ENCODE peak calls at places on chromosomes 13 and 19, in nine cellular contexts. One of them, this sample, is unnamed. For H3K27me3, the result is how much of the 10 kb centered on the place peaks cover.

GRCh38 chr13:99916366-99917103 is 55.0 kb downstream of the ZIC5 start:
- DNase-seq in heart left ventricle: no peak
- DNase-seq in adrenal gland: no peak
- DNase-seq in BJ: no peak
- DNase-seq in tibial artery: no peak
- DNase-seq in cardiac muscle cell: peak
- DNase-seq in colonic mucosa: peak
- DNase-seq in AG04450: peak
- DNase-seq in stomach: no peak
- DNase-seq in this sample: no peak

GRCh38 chr13:41613984-41614581 is 156.7 kb downstream of the RGCC start:
- DNase-seq in cardiac muscle cell: peak
- DNase-seq in stomach: no peak
- DNase-seq in heart left ventricle: peak
- DNase-seq in AG04450: peak
- DNase-seq in adrenal gland: peak
- DNase-seq in colonic mucosa: no peak
- DNase-seq in tibial artery: peak
- DNase-seq in BJ: peak
- DNase-seq in this sample: no peak

GRCh38 chr13:26541678-26542553 is 15.6 kb upstream of the WASF3 start:
- DNase-seq in colonic mucosa: peak
- DNase-seq in heart left ventricle: no peak
- DNase-seq in adrenal gland: no peak
- DNase-seq in AG04450: no peak
- DNase-seq in tibial artery: no peak
- DNase-seq in BJ: no peak
- DNase-seq in stomach: no peak
- DNase-seq in cardiac muscle cell: no peak
- DNase-seq in this sample: no peak

GRCh38 chr19:30049844-30050667 is 108.0 kb downstream of the URI1 start:
- DNase-seq in heart left ventricle: no peak
- DNase-seq in BJ: no peak
- DNase-seq in AG04450: no peak
- DNase-seq in cardiac muscle cell: no peak
- DNase-seq in tibial artery: no peak
- DNase-seq in adrenal gland: no peak
- DNase-seq in stomach: no peak
- DNase-seq in colonic mucosa: no peak
- DNase-seq in this sample: no peak

GRCh38 chr13:110388141-110388943 is 81.3 kb downstream of the COL4A2 start:
- DNase-seq in heart left ventricle: peak
- DNase-seq in tibial artery: no peak
- DNase-seq in cardiac muscle cell: peak
- DNase-seq in stomach: no peak
- DNase-seq in AG04450: no peak
- DNase-seq in colonic mucosa: no peak
- DNase-seq in BJ: no peak
- DNase-seq in adrenal gland: no peak
- DNase-seq in this sample: no peak

GRCh38 chr19:32819415-32820400 is 49.9 kb downstream of the SLC7A9 start:
- DNase-seq in cardiac muscle cell: no peak
- DNase-seq in stomach: no peak
- DNase-seq in BJ: no peak
- DNase-seq in heart left ventricle: no peak
- DNase-seq in colonic mucosa: no peak
- DNase-seq in AG04450: no peak
- DNase-seq in adrenal gland: no peak
- DNase-seq in tibial artery: no peak
- DNase-seq in this sample: no peak

GRCh38 chr13:41222259-41222852 is 28.0 kb upstream of the KBTBD7 start:
- DNase-seq in BJ: no peak
- DNase-seq in AG04450: no peak
- DNase-seq in tibial artery: peak
- DNase-seq in heart left ventricle: peak
- DNase-seq in stomach: peak
- DNase-seq in adrenal gland: peak
- DNase-seq in colonic mucosa: peak
- DNase-seq in cardiac muscle cell: peak
- DNase-seq in this sample: peak

GRCh38 chr19:8387688-8388611 is 2.2 kb upstream of the RAB11B start:
- DNase-seq in BJ: no peak
- DNase-seq in cardiac muscle cell: no peak
- DNase-seq in AG04450: no peak
- DNase-seq in colonic mucosa: no peak
- DNase-seq in stomach: no peak
- DNase-seq in tibial artery: no peak
- DNase-seq in adrenal gland: no peak
- DNase-seq in heart left ventricle: no peak
- DNase-seq in this sample: no peak

GRCh38 chr13:113997845-113998751 is 24.2 kb upstream of the C13orf46 start:
- DNase-seq in BJ: peak
- DNase-seq in heart left ventricle: peak
- DNase-seq in stomach: peak
- DNase-seq in colonic mucosa: peak
- DNase-seq in tibial artery: peak
- DNase-seq in AG04450: peak
- DNase-seq in cardiac muscle cell: peak
- DNase-seq in adrenal gland: peak
- DNase-seq in this sample: no peak

GRCh38 chr19:5882421-5882968 is 12.2 kb upstream of the FUT5 start:
- DNase-seq in cardiac muscle cell: no peak
- DNase-seq in stomach: no peak
- DNase-seq in colonic mucosa: no peak
- DNase-seq in adrenal gland: no peak
- DNase-seq in tibial artery: no peak
- DNase-seq in AG04450: no peak
- DNase-seq in heart left ventricle: no peak
- DNase-seq in BJ: no peak
- DNase-seq in this sample: no peak

GRCh38 chr13:98978280-98978679 is 416 bp upstream of the DOCK9 start:
- DNase-seq in stomach: no peak
- DNase-seq in colonic mucosa: no peak
- DNase-seq in AG04450: peak
- DNase-seq in tibial artery: no peak
- DNase-seq in cardiac muscle cell: peak
- DNase-seq in heart left ventricle: no peak
- DNase-seq in BJ: peak
- DNase-seq in adrenal gland: no peak
- DNase-seq in this sample: peak

GRCh38 chr19:19154768-19155494 is 15.1 kb downstream of the MEF2B start:
- DNase-seq in stomach: no peak
- DNase-seq in AG04450: no peak
- DNase-seq in cardiac muscle cell: no peak
- DNase-seq in tibial artery: no peak
- DNase-seq in adrenal gland: no peak
- DNase-seq in colonic mucosa: no peak
- DNase-seq in heart left ventricle: no peak
- DNase-seq in BJ: no peak
- DNase-seq in this sample: no peak

GRCh38 chr13:21986602-21987001 is 315.7 kb downstream of the FGF9 start:
- DNase-seq in AG04450: no peak
- DNase-seq in stomach: peak
- DNase-seq in heart left ventricle: peak
- DNase-seq in BJ: no peak
- DNase-seq in tibial artery: peak
- DNase-seq in adrenal gland: no peak
- DNase-seq in colonic mucosa: peak
- DNase-seq in cardiac muscle cell: peak
- DNase-seq in this sample: no peak

GRCh38 chr19:57830071-57830602 is at the start of gene ZNF587B:
- DNase-seq in tibial artery: peak
- DNase-seq in stomach: peak
- DNase-seq in heart left ventricle: peak
- DNase-seq in AG04450: peak
- DNase-seq in adrenal gland: peak
- DNase-seq in cardiac muscle cell: peak
- DNase-seq in BJ: no peak
- DNase-seq in colonic mucosa: peak
- DNase-seq in this sample: no peak

GRCh38 chr19:51640371-51640770 is 6.3 kb downstream of the SIGLEC14 start:
- DNase-seq in stomach: no peak
- DNase-seq in tibial artery: no peak
- DNase-seq in adrenal gland: no peak
- DNase-seq in cardiac muscle cell: no peak
- DNase-seq in AG04450: no peak
- DNase-seq in BJ: no peak
- DNase-seq in colonic mucosa: no peak
- DNase-seq in heart left ventricle: no peak
- DNase-seq in this sample: no peak
- H3K27me3 ChIP-seq in stomach: under half
- H3K27me3 ChIP-seq in tibial artery: under half
- H3K27me3 ChIP-seq in adrenal gland: under half
- H3K27me3 ChIP-seq in cardiac muscle cell: under half
- H3K27me3 ChIP-seq in AG04450: under half
- H3K27me3 ChIP-seq in BJ: under half
- H3K27me3 ChIP-seq in colonic mucosa: under half
- H3K27me3 ChIP-seq in heart left ventricle: under half
- H3K27me3 ChIP-seq in this sample: under half

GRCh38 chr19:14135985-14136508 is 342 bp downstream of the ASF1B start:
- DNase-seq in tibial artery: no peak
- DNase-seq in BJ: no peak
- DNase-seq in stomach: no peak
- DNase-seq in heart left ventricle: no peak
- DNase-seq in AG04450: no peak
- DNase-seq in colonic mucosa: peak
- DNase-seq in adrenal gland: no peak
- DNase-seq in cardiac muscle cell: no peak
- DNase-seq in this sample: no peak

GRCh38 chr19:14139944-14140343 is 3.6 kb upstream of the ASF1B start:
- DNase-seq in colonic mucosa: no peak
- DNase-seq in cardiac muscle cell: peak
- DNase-seq in stomach: no peak
- DNase-seq in BJ: no peak
- DNase-seq in AG04450: no peak
- DNase-seq in heart left ventricle: peak
- DNase-seq in tibial artery: peak
- DNase-seq in adrenal gland: peak
- DNase-seq in this sample: no peak

GRCh38 chr19:14138576-14139265 is 2.3 kb upstream of the ASF1B start:
- DNase-seq in AG04450: no peak
- DNase-seq in BJ: no peak
- DNase-seq in tibial artery: no peak
- DNase-seq in stomach: no peak
- DNase-seq in colonic mucosa: no peak
- DNase-seq in heart left ventricle: no peak
- DNase-seq in adrenal gland: no peak
- DNase-seq in cardiac muscle cell: peak
- DNase-seq in this sample: no peak

GRCh38 chr19:14136509-14137281 is at the start of gene ASF1B:
- DNase-seq in stomach: peak
- DNase-seq in AG04450: peak
- DNase-seq in heart left ventricle: peak
- DNase-seq in colonic mucosa: peak
- DNase-seq in adrenal gland: peak
- DNase-seq in tibial artery: peak
- DNase-seq in cardiac muscle cell: peak
- DNase-seq in BJ: peak
- DNase-seq in this sample: peak

DNA sequence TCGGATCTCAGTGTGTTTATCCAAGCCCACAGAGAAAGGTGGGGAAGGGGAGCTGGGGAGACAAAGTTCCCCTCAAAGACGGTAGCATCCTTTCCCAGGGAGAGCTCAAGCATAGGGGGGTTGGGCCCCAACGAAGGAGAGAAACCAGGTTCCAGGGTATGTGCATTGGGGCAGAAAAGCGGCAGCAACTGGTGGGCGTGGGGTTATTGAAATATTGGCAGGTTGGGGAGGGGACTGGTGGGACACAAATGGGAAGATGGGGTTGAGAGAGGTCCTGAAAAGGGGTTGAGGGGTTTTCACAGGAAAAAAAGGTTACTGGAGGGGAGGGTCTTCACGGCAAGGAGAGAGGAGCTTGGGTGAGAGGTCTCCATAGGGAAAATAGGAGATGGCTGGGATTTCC is 1.0 kb downstream of the ASF1B start:
- DNase-seq in BJ: no peak
- DNase-seq in tibial artery: no peak
- DNase-seq in cardiac muscle cell: no peak
- DNase-seq in stomach: no peak
- DNase-seq in heart left ventricle: no peak
- DNase-seq in adrenal gland: no peak
- DNase-seq in colonic mucosa: no peak
- DNase-seq in AG04450: no peak
- DNase-seq in this sample: no peak
- H3K27me3 ChIP-seq in BJ: under half
- H3K27me3 ChIP-seq in tibial artery: under half
- H3K27me3 ChIP-seq in cardiac muscle cell: under half
- H3K27me3 ChIP-seq in stomach: under half
- H3K27me3 ChIP-seq in heart left ventricle: under half
- H3K27me3 ChIP-seq in adrenal gland: under half
- H3K27me3 ChIP-seq in colonic mucosa: under half
- H3K27me3 ChIP-seq in AG04450: under half
- H3K27me3 ChIP-seq in this sample: under half

GRCh38 chr19:38316477-38317067 is 825 bp upstream of the YIF1B start:
- DNase-seq in colonic mucosa: no peak
- DNase-seq in tibial artery: no peak
- DNase-seq in cardiac muscle cell: no peak
- DNase-seq in AG04450: no peak
- DNase-seq in adrenal gland: no peak
- DNase-seq in heart left ventricle: no peak
- DNase-seq in stomach: no peak
- DNase-seq in BJ: no peak
- DNase-seq in this sample: no peak
- H3K27me3 ChIP-seq in colonic mucosa: under half
- H3K27me3 ChIP-seq in tibial artery: under half
- H3K27me3 ChIP-seq in cardiac muscle cell: under half
- H3K27me3 ChIP-seq in AG04450: under half
- H3K27me3 ChIP-seq in adrenal gland: under half
- H3K27me3 ChIP-seq in heart left ventricle: under half
- H3K27me3 ChIP-seq in stomach: under half
- H3K27me3 ChIP-seq in BJ: under half
- H3K27me3 ChIP-seq in this sample: under half

DNA sequence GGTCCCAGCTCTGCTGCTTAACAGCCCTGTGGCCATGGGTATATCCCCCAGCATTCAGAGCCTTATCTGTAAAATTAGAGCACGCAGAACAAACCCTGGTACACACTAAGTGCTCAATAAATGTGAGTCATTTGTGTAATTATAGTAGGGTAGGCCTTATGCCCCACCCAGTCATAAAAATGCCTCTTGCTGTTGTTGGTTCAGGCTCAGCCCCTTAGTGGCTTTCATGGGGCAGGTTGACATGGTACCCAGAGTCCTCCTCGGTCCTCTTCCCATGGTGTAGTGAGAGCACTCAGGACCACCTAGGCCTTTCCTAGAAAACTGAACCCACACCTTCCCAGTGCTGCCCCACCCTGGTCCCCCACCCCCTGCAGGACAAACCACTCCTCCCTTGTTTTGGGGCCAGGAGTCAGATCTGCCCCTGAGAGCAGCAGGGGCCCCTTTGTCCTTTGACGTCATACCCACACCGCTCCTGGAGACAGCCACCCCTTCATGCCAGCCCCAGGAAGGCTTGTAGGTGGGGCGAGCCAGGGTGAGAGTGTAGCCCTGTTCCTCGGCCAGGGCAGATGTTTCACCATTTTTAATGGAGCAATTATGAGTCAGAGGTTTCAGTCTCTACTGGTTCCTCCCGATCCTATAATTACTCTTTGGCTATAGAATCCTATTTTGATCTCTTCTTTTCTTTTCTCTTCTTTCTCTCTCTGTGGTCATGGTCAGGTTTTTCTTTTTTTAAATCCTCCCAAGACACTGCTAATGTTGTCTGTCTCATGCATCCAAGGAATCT is 36.8 kb downstream of the ACTN4 start:
- DNase-seq in tibial artery: peak
- DNase-seq in stomach: peak
- DNase-seq in colonic mucosa: peak
- DNase-seq in AG04450: no peak
- DNase-seq in adrenal gland: peak
- DNase-seq in cardiac muscle cell: peak
- DNase-seq in heart left ventricle: peak
- DNase-seq in BJ: peak
- DNase-seq in this sample: no peak
- H3K27me3 ChIP-seq in tibial artery: under half
- H3K27me3 ChIP-seq in stomach: under half
- H3K27me3 ChIP-seq in colonic mucosa: under half
- H3K27me3 ChIP-seq in AG04450: under half
- H3K27me3 ChIP-seq in adrenal gland: under half
- H3K27me3 ChIP-seq in cardiac muscle cell: under half
- H3K27me3 ChIP-seq in heart left ventricle: under half
- H3K27me3 ChIP-seq in BJ: under half
- H3K27me3 ChIP-seq in this sample: under half

This sample was measured in kidney epithelial cell.